ENCODE peak calls at places on chromosomes 5 and 9, in eight cellular contexts. M, D, P, E, Q, B, X and V are unnamed samples.

GRCh38 chr5:40401965-40402364 is 277.8 kb upstream of the PTGER4 start:
- DNase-seq in M (peak; percentile 30), D (no peak), P (no peak), X (no peak), B (no peak), E (no peak), Q (no peak), V (no peak)

GRCh38 chr5:133730866-133731265 is 118.5 kb upstream of the FSTL4 start:
- DNase-seq in E (no peak), P (no peak), D (no peak), B (no peak), X (no peak), M (no peak), Q (no peak), V (no peak)

GRCh38 chr5:145951071-145951470 is 14.7 kb downstream of the SH3RF2 start:
- DNase-seq in E (no peak), D (no peak), P (no peak), Q (no peak), X (no peak), M (peak; percentile 22), B (no peak), V (no peak)

GRCh38 chr5:169801781-169802180 is 164.7 kb downstream of the DOCK2 start:
- DNase-seq in B (no peak), M (peak; percentile 39), X (no peak), P (no peak), E (no peak), D (no peak), Q (no peak), V (no peak)

GRCh38 chr9:117487555-117488175 is 72.8 kb upstream of the ASTN2 start:
- DNase-seq in X (peak; percentile 81), D (peak; percentile 70), B (peak; percentile 74), Q (peak; percentile 44), P (no peak), E (peak; percentile 61), M (peak; percentile 13), V (peak; percentile 92)

GRCh38 chr9:108033976-108034964 is 544.7 kb upstream of the KLF4 start:
- DNase-seq in Q (no peak), P (no peak), B (no peak), X (no peak), M (peak; percentile 94), D (no peak), E (no peak), V (no peak)

GRCh38 chr9:78035369-78035993 is 3.9 kb upstream of the GNAQ start:
- DNase-seq in D (peak; percentile 74), Q (peak; percentile 40), E (peak; percentile 71), B (peak; percentile 67), M (peak; percentile 84), X (peak; percentile 61), P (no peak), V (peak; percentile 63)

GRCh38 chr9:6922680-6923079 is 164.9 kb downstream of the KDM4C start:
- DNase-seq in B (no peak), E (no peak), D (no peak), X (no peak), M (no peak), Q (no peak), P (no peak), V (no peak)

GRCh38 chr9:110048473-110048975 is 159.4 kb downstream of the C9orf152 start:
- DNase-seq in B (peak; percentile 73), E (peak; percentile 66), D (peak; percentile 34), Q (peak; percentile 55), X (peak; percentile 73), M (peak; percentile 79), P (peak; percentile 18), V (peak; percentile 58)

GRCh38 chr5:100546041-100546440 is 10.9 kb downstream of the FAM174A start:
- DNase-seq in D (no peak), B (no peak), P (no peak), M (no peak), Q (no peak), X (no peak), E (no peak), V (no peak)

GRCh38 chr9:136362450-136362784 is 1.1 kb downstream of the DNLZ start:
- DNase-seq in X (no peak), M (no peak), P (no peak), E (no peak), Q (no peak), B (no peak), D (no peak), V (no peak)

GRCh38 chr9:34555435-34556230 is 32.8 kb upstream of the ENHO start:
- DNase-seq in E (no peak), Q (no peak), B (no peak), P (no peak), X (no peak), D (no peak), M (no peak), V (no peak)

GRCh38 chr9:123933401-123933800 is 3.5 kb upstream of the DENND1A start:
- DNase-seq in E (no peak), Q (peak; percentile 90), D (no peak), M (peak; percentile 79), B (no peak), X (no peak), P (no peak), V (peak; percentile 9)

GRCh38 chr5:158978061-158978745 is 121.5 kb downstream of the EBF1 start:
- DNase-seq in Q (no peak), X (no peak), B (no peak), D (no peak), M (peak; percentile 68), E (no peak), P (no peak), V (no peak)

GRCh38 chr5:143331956-143332355 is 71.5 kb downstream of the NR3C1 start:
- DNase-seq in M (no peak), X (no peak), D (no peak), Q (no peak), B (no peak), P (no peak), E (no peak), V (no peak)

GRCh38 chr5:82068723-82069122 is 96.9 kb downstream of the ATG10 start:
- DNase-seq in D (no peak), P (no peak), M (no peak), B (no peak), E (no peak), Q (no peak), X (no peak), V (no peak)
- H3K4me3 ChIP-seq in D (no peak overlapping the region), P (peak overlapping the region; percentile 21), M (no peak overlapping the region), B (no peak overlapping the region), E (peak overlapping the region; percentile 0), Q (no peak overlapping the region), X (peak overlapping the region; percentile 0), V (no peak overlapping the region)

DNA sequence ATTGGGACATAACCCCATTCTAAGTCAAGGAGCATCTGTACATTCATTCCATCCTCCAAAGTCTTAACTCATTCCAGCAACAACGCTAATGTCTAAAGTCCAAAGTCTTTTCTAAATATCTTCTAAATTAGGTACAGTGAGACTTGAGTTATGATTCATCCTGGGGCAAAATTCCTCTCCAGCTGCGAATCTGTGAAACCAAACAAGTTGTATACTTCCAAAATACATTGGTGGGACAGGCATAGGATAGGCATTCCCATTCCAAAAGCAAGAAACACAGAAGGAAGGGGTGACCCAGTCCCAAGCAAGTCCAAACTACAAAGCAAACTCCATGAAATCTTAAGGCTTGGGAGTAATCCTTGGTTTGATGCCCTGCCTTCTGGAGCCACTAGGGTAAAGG is 97.6 kb upstream of the FANCC start:
- DNase-seq in M (peak; percentile 81), P (no peak), B (no peak), E (no peak), D (no peak), X (no peak), Q (no peak), V (no peak)
- TF ChIP-seq CTCF in M (no peak), P (no peak), B (no peak), E (no peak), D (no peak), X (no peak), Q (no peak), V (no peak)

DNA sequence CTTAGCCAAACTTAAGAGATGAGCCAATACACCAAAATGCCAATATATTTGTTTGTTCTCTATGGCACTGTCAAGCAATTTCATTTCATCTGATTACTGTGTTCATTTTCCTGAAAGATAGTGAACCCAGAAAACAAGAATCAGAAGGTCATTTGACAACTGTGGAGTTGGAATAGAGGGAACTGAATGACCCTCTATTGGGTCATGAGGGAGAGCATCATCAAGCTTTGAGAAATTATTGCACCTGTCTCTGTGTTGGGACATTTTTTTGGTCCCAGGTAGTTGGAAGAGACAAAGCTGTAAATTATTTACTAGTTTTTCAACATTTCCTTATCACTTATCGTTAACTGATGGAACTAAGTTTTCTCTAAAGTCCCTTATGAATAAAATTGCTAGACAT is 129.4 kb downstream of the GHR start:
- DNase-seq in E (no peak), D (no peak), Q (no peak), X (no peak), M (no peak), P (no peak), B (no peak), V (no peak)
- TF ChIP-seq POLR2A in E (no peak), D (no peak), Q (no peak), X (no peak), M (no peak), P (no peak), B (no peak), V (no peak)

GRCh38 chr5:163564321-163564924 is 59.0 kb downstream of the MAT2B start:
- DNase-seq in D (peak; percentile 52), P (peak; percentile 0), X (peak; percentile 62), Q (peak; percentile 28), E (peak; percentile 72), M (peak; percentile 69), B (peak; percentile 44), V (no peak)

GRCh38 chr5:163565492-163565891 is 60.1 kb downstream of the MAT2B start:
- DNase-seq in X (no peak), E (peak; percentile 27), M (no peak), Q (no peak), D (no peak), B (peak; percentile 19), P (no peak), V (no peak)

GRCh38 chr5:163566678-163567077 is 61.3 kb downstream of the MAT2B start:
- DNase-seq in X (no peak), B (no peak), E (no peak), P (no peak), D (no peak), Q (no peak), M (no peak), V (no peak)

GRCh38 chr5:163567811-163568210 is 62.4 kb downstream of the MAT2B start:
- DNase-seq in X (no peak), B (no peak), M (no peak), E (no peak), D (no peak), Q (no peak), P (no peak), V (no peak)

DNA sequence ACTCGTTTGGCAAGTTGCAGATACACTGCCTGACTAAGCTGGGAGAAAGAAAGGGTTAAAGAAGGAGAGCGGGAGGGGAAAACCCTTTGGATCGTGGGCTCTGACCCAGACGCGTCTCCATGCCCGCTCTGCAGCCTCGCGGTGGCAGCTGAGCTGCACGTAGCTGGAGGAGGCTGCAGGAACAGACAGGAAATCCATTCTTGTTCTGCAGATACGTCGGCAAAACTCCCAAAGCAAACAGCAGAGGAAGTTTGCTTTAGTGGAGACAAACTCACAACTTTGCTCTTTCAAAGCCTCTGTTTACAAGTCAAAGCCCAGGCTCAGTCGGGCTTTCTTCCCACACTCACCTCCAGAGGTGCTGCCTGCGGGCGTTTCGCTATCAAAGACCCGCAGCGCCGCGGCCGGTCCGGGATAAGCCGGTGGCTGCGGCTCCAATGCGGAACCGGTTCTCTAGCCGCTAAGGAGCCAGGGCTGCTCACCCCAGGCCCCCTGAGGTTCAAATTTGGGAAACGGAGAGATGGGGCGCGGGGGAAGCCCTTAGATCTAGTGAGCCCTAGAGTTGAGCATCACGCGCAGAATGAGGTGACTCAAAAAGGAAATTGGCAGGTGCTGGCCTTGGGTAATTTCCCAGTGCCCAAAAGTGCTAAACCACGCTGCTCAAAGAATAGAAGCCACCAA is 60.7 kb downstream of the MAT2B start:
- DNase-seq in D (peak; percentile 15), B (peak; percentile 23), E (peak; percentile 17), M (peak; percentile 36), X (peak; percentile 33), P (no peak), Q (no peak), V (no peak)
- H3K4me3 ChIP-seq in D (peak overlapping the region; percentile 21), B (peak overlapping the region; percentile 2), E (no peak overlapping the region), M (peak overlapping the region; percentile 35), X (peak overlapping the region; percentile 35), P (peak overlapping the region; percentile 61), Q (peak overlapping the region; percentile 21), V (peak overlapping the region; percentile 2)